ENCODE peak calls at places on chromosomes 4 and X, in seven cellular contexts. One of them, this sample, is unnamed.

GRCh38 chr4:99087887-99088484 is 602 bp downstream of the ADH5 start:
- DNase-seq in astrocyte of the spinal cord: peak
- DNase-seq in body of pancreas: peak
- DNase-seq in OCI-M1: peak
- DNase-seq in HT-29: peak
- DNase-seq in CD4-positive, CD25-positive, alpha-beta regulatory T cell: peak
- DNase-seq in T1000: no peak
- DNase-seq in this sample: peak

GRCh38 chr4:19592391-19592790 is 659.3 kb upstream of the SLIT2 start:
- DNase-seq in T1000: no peak
- DNase-seq in OCI-M1: no peak
- DNase-seq in astrocyte of the spinal cord: no peak
- DNase-seq in HT-29: no peak
- DNase-seq in CD4-positive, CD25-positive, alpha-beta regulatory T cell: no peak
- DNase-seq in body of pancreas: no peak
- DNase-seq in this sample: no peak

GRCh38 chrX:21705215-21705614 is 47.1 kb upstream of the KLHL34 start:
- DNase-seq in HT-29: no peak
- DNase-seq in CD4-positive, CD25-positive, alpha-beta regulatory T cell: no peak
- DNase-seq in body of pancreas: no peak
- DNase-seq in T1000: no peak
- DNase-seq in OCI-M1: no peak
- DNase-seq in astrocyte of the spinal cord: no peak
- DNase-seq in this sample: no peak

GRCh38 chrX:23332101-23332887 is 2.4 kb upstream of the PTCHD1 start:
- DNase-seq in CD4-positive, CD25-positive, alpha-beta regulatory T cell: no peak
- DNase-seq in astrocyte of the spinal cord: no peak
- DNase-seq in body of pancreas: no peak
- DNase-seq in OCI-M1: no peak
- DNase-seq in HT-29: no peak
- DNase-seq in T1000: no peak
- DNase-seq in this sample: no peak

GRCh38 chr4:166143227-166143626 is 270.2 kb downstream of the TLL1 start:
- DNase-seq in CD4-positive, CD25-positive, alpha-beta regulatory T cell: peak
- DNase-seq in HT-29: no peak
- DNase-seq in body of pancreas: no peak
- DNase-seq in T1000: no peak
- DNase-seq in OCI-M1: peak
- DNase-seq in astrocyte of the spinal cord: peak
- DNase-seq in this sample: no peak

GRCh38 chr4:24373662-24374061 is 210.7 kb downstream of the DHX15 start:
- DNase-seq in HT-29: no peak
- DNase-seq in CD4-positive, CD25-positive, alpha-beta regulatory T cell: no peak
- DNase-seq in astrocyte of the spinal cord: no peak
- DNase-seq in OCI-M1: no peak
- DNase-seq in body of pancreas: no peak
- DNase-seq in T1000: no peak
- DNase-seq in this sample: no peak

GRCh38 chr4:44150091-44150576 is 298.5 kb downstream of the KCTD8 start:
- DNase-seq in OCI-M1: no peak
- DNase-seq in CD4-positive, CD25-positive, alpha-beta regulatory T cell: no peak
- DNase-seq in HT-29: no peak
- DNase-seq in astrocyte of the spinal cord: peak
- DNase-seq in T1000: no peak
- DNase-seq in body of pancreas: no peak
- DNase-seq in this sample: no peak

GRCh38 chrX:47358387-47359065 is 11.9 kb upstream of the ZNF157 start:
- DNase-seq in OCI-M1: peak
- DNase-seq in HT-29: no peak
- DNase-seq in T1000: no peak
- DNase-seq in body of pancreas: no peak
- DNase-seq in CD4-positive, CD25-positive, alpha-beta regulatory T cell: peak
- DNase-seq in astrocyte of the spinal cord: no peak
- DNase-seq in this sample: no peak

GRCh38 chr4:150518559-150518958 is 63.4 kb upstream of the MAB21L2 start:
- DNase-seq in astrocyte of the spinal cord: peak
- DNase-seq in CD4-positive, CD25-positive, alpha-beta regulatory T cell: no peak
- DNase-seq in OCI-M1: no peak
- DNase-seq in body of pancreas: no peak
- DNase-seq in T1000: no peak
- DNase-seq in HT-29: no peak
- DNase-seq in this sample: no peak

GRCh38 chrX:45806410-45807121 is 605.9 kb upstream of the DIPK2B start:
- DNase-seq in HT-29: no peak
- DNase-seq in OCI-M1: peak
- DNase-seq in astrocyte of the spinal cord: peak
- DNase-seq in body of pancreas: no peak
- DNase-seq in T1000: no peak
- DNase-seq in CD4-positive, CD25-positive, alpha-beta regulatory T cell: peak
- DNase-seq in this sample: peak

GRCh38 chrX:134670241-134670811 is 12.1 kb upstream of the PLAC1 start:
- DNase-seq in CD4-positive, CD25-positive, alpha-beta regulatory T cell: no peak
- DNase-seq in body of pancreas: peak
- DNase-seq in T1000: peak
- DNase-seq in astrocyte of the spinal cord: peak
- DNase-seq in HT-29: no peak
- DNase-seq in OCI-M1: peak
- DNase-seq in this sample: no peak

GRCh38 chr4:8324640-8325239 is 55.2 kb downstream of the HTRA3 start:
- DNase-seq in CD4-positive, CD25-positive, alpha-beta regulatory T cell: no peak
- DNase-seq in astrocyte of the spinal cord: no peak
- DNase-seq in T1000: peak
- DNase-seq in OCI-M1: no peak
- DNase-seq in HT-29: no peak
- DNase-seq in body of pancreas: peak
- DNase-seq in this sample: no peak

This sample was measured in immature natural killer cell.